ENCODE peak calls at places on chromosomes 2 and 18, in nine cellular contexts. One of them, this sample, is unnamed.

GRCh38 chr18:25066536-25066935 is 285.4 kb downstream of the ZNF521 start:
- DNase-seq in cardiac muscle cell: peak; percentile 5
- DNase-seq in adrenal gland: no peak
- DNase-seq in aorta: no peak
- DNase-seq in endodermal cell: no peak
- DNase-seq in CD8-positive, alpha-beta T cell: no peak
- DNase-seq in IMR-90: peak; percentile 3
- DNase-seq in astrocyte: peak; percentile 38
- DNase-seq in mucosa of descending colon: no peak
- DNase-seq in this sample: no peak

GRCh38 chr18:42635378-42636048 is 480.0 kb downstream of the RIT2 start:
- DNase-seq in endodermal cell: peak; percentile 64
- DNase-seq in cardiac muscle cell: peak; percentile 3
- DNase-seq in mucosa of descending colon: no peak
- DNase-seq in aorta: no peak
- DNase-seq in IMR-90: no peak
- DNase-seq in astrocyte: no peak
- DNase-seq in adrenal gland: no peak
- DNase-seq in CD8-positive, alpha-beta T cell: no peak
- DNase-seq in this sample: no peak

GRCh38 chr18:31424383-31424988 is 23.1 kb upstream of the DSG3 start:
- DNase-seq in cardiac muscle cell: peak; percentile 59
- DNase-seq in endodermal cell: peak; percentile 87
- DNase-seq in IMR-90: peak; percentile 20
- DNase-seq in adrenal gland: no peak
- DNase-seq in CD8-positive, alpha-beta T cell: no peak
- DNase-seq in aorta: no peak
- DNase-seq in mucosa of descending colon: peak; percentile 76
- DNase-seq in astrocyte: peak; percentile 37
- DNase-seq in this sample: no peak

GRCh38 chr2:28089486-28089885 is 199.0 kb downstream of the BABAM2 start:
- DNase-seq in cardiac muscle cell: no peak
- DNase-seq in mucosa of descending colon: no peak
- DNase-seq in endodermal cell: no peak
- DNase-seq in adrenal gland: no peak
- DNase-seq in astrocyte: no peak
- DNase-seq in IMR-90: no peak
- DNase-seq in aorta: no peak
- DNase-seq in CD8-positive, alpha-beta T cell: no peak
- DNase-seq in this sample: no peak

GRCh38 chr18:44592639-44593038 is 88.0 kb upstream of the SETBP1 start:
- DNase-seq in astrocyte: peak; percentile 77
- DNase-seq in IMR-90: peak; percentile 70
- DNase-seq in adrenal gland: no peak
- DNase-seq in CD8-positive, alpha-beta T cell: no peak
- DNase-seq in aorta: no peak
- DNase-seq in cardiac muscle cell: peak; percentile 30
- DNase-seq in mucosa of descending colon: no peak
- DNase-seq in endodermal cell: no peak
- DNase-seq in this sample: no peak

GRCh38 chr2:186274936-186275575 is 211.0 kb upstream of the ZC3H15 start:
- DNase-seq in cardiac muscle cell: peak; percentile 21
- DNase-seq in adrenal gland: no peak
- DNase-seq in CD8-positive, alpha-beta T cell: no peak
- DNase-seq in endodermal cell: peak; percentile 50
- DNase-seq in astrocyte: peak; percentile 88
- DNase-seq in mucosa of descending colon: no peak
- DNase-seq in IMR-90: peak; percentile 88
- DNase-seq in aorta: no peak
- DNase-seq in this sample: no peak

GRCh38 chr2:61878756-61879155 is 9.7 kb downstream of the CCT4 start:
- DNase-seq in astrocyte: no peak
- DNase-seq in mucosa of descending colon: no peak
- DNase-seq in cardiac muscle cell: no peak
- DNase-seq in endodermal cell: no peak
- DNase-seq in CD8-positive, alpha-beta T cell: no peak
- DNase-seq in IMR-90: no peak
- DNase-seq in aorta: no peak
- DNase-seq in adrenal gland: no peak
- DNase-seq in this sample: no peak

GRCh38 chr2:173451137-173451536 is 96.5 kb downstream of the CDCA7 start:
- DNase-seq in CD8-positive, alpha-beta T cell: peak; percentile 37
- DNase-seq in IMR-90: no peak
- DNase-seq in cardiac muscle cell: no peak
- DNase-seq in astrocyte: no peak
- DNase-seq in aorta: no peak
- DNase-seq in endodermal cell: no peak
- DNase-seq in adrenal gland: no peak
- DNase-seq in mucosa of descending colon: no peak
- DNase-seq in this sample: no peak

GRCh38 chr2:76640905-76641304 is 881.3 kb downstream of the LRRTM4 start:
- DNase-seq in adrenal gland: no peak
- DNase-seq in IMR-90: no peak
- DNase-seq in CD8-positive, alpha-beta T cell: no peak
- DNase-seq in mucosa of descending colon: no peak
- DNase-seq in aorta: no peak
- DNase-seq in cardiac muscle cell: no peak
- DNase-seq in astrocyte: no peak
- DNase-seq in endodermal cell: no peak
- DNase-seq in this sample: peak; percentile 68

GRCh38 chr2:38064805-38065501 is 11.0 kb downstream of the CYP1B1 start:
- DNase-seq in astrocyte: no peak
- DNase-seq in IMR-90: no peak
- DNase-seq in mucosa of descending colon: no peak
- DNase-seq in CD8-positive, alpha-beta T cell: no peak
- DNase-seq in cardiac muscle cell: no peak
- DNase-seq in adrenal gland: no peak
- DNase-seq in aorta: no peak
- DNase-seq in endodermal cell: no peak
- DNase-seq in this sample: no peak

GRCh38 chr2:72147303-72147970 is at the start of gene CYP26B1:
- DNase-seq in IMR-90: no peak
- DNase-seq in mucosa of descending colon: no peak
- DNase-seq in adrenal gland: no peak
- DNase-seq in endodermal cell: peak; percentile 82
- DNase-seq in aorta: peak; percentile 46
- DNase-seq in astrocyte: no peak
- DNase-seq in cardiac muscle cell: peak; percentile 30
- DNase-seq in CD8-positive, alpha-beta T cell: no peak
- DNase-seq in this sample: peak; percentile 70
- H3K4me1 ChIP-seq in IMR-90: peaks cover 17% of the 10 kb centered on the region
- H3K4me1 ChIP-seq in mucosa of descending colon: peaks cover 67% of the 10 kb centered on the region
- H3K4me1 ChIP-seq in adrenal gland: peaks cover 53% of the 10 kb centered on the region
- H3K4me1 ChIP-seq in endodermal cell: no peaks in the 10 kb centered on the region
- H3K4me1 ChIP-seq in aorta: no peaks in the 10 kb centered on the region
- H3K4me1 ChIP-seq in astrocyte: peaks cover 37% of the 10 kb centered on the region
- H3K4me1 ChIP-seq in cardiac muscle cell: peaks cover 6% of the 10 kb centered on the region
- H3K4me1 ChIP-seq in CD8-positive, alpha-beta T cell: peaks cover 50% of the 10 kb centered on the region
- H3K4me1 ChIP-seq in this sample: peaks cover 69% of the 10 kb centered on the region

DNA sequence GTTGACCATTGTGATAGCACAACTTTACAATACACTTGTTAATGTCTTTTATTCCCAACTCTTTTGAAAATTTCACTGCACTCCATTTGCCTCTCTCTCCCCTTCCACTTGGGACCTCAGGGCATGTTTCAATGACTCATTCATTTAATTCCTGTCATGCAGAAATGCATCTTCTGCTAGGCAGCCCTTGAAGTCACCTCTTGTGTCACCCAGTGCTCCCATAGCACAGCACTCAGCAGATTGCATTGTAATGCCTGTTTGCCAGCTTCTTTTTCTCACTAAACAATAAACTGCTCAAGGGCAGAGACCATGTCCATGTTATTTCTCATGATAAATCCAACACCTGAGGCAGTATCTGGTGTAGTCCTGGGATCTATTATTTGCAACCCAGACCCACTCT is 85.9 kb upstream of the ACSL3 start:
- DNase-seq in mucosa of descending colon: no peak
- DNase-seq in adrenal gland: no peak
- DNase-seq in cardiac muscle cell: no peak
- DNase-seq in endodermal cell: no peak
- DNase-seq in IMR-90: no peak
- DNase-seq in aorta: no peak
- DNase-seq in astrocyte: no peak
- DNase-seq in CD8-positive, alpha-beta T cell: no peak
- DNase-seq in this sample: no peak
- H3K4me1 ChIP-seq in mucosa of descending colon: no peaks in the 10 kb centered on the region
- H3K4me1 ChIP-seq in adrenal gland: no peaks in the 10 kb centered on the region
- H3K4me1 ChIP-seq in cardiac muscle cell: peaks cover 11% of the 10 kb centered on the region
- H3K4me1 ChIP-seq in endodermal cell: no peaks in the 10 kb centered on the region
- H3K4me1 ChIP-seq in IMR-90: no peaks in the 10 kb centered on the region
- H3K4me1 ChIP-seq in aorta: no peaks in the 10 kb centered on the region
- H3K4me1 ChIP-seq in astrocyte: no peaks in the 10 kb centered on the region
- H3K4me1 ChIP-seq in CD8-positive, alpha-beta T cell: no peaks in the 10 kb centered on the region
- H3K4me1 ChIP-seq in this sample: no peaks in the 10 kb centered on the region

GRCh38 chr2:64120928-64121327 is 23.3 kb downstream of the PELI1 start:
- DNase-seq in mucosa of descending colon: peak; percentile 70
- DNase-seq in aorta: no peak
- DNase-seq in CD8-positive, alpha-beta T cell: no peak
- DNase-seq in adrenal gland: no peak
- DNase-seq in cardiac muscle cell: no peak
- DNase-seq in endodermal cell: no peak
- DNase-seq in IMR-90: no peak
- DNase-seq in astrocyte: no peak
- DNase-seq in this sample: no peak
- H3K4me1 ChIP-seq in mucosa of descending colon: peaks cover 57% of the 10 kb centered on the region
- H3K4me1 ChIP-seq in aorta: no peaks in the 10 kb centered on the region
- H3K4me1 ChIP-seq in CD8-positive, alpha-beta T cell: peaks cover 7% of the 10 kb centered on the region
- H3K4me1 ChIP-seq in adrenal gland: peaks cover 20% of the 10 kb centered on the region
- H3K4me1 ChIP-seq in cardiac muscle cell: peaks cover 15% of the 10 kb centered on the region
- H3K4me1 ChIP-seq in endodermal cell: no peaks in the 10 kb centered on the region
- H3K4me1 ChIP-seq in IMR-90: no peaks in the 10 kb centered on the region
- H3K4me1 ChIP-seq in astrocyte: no peaks in the 10 kb centered on the region
- H3K4me1 ChIP-seq in this sample: peaks cover 49% of the 10 kb centered on the region

GRCh38 chr2:230346465-230346864 is 19.5 kb downstream of the SP140L start:
- DNase-seq in endodermal cell: no peak
- DNase-seq in mucosa of descending colon: no peak
- DNase-seq in IMR-90: no peak
- DNase-seq in adrenal gland: no peak
- DNase-seq in astrocyte: no peak
- DNase-seq in aorta: no peak
- DNase-seq in CD8-positive, alpha-beta T cell: no peak
- DNase-seq in cardiac muscle cell: no peak
- DNase-seq in this sample: no peak
- H3K4me1 ChIP-seq in endodermal cell: no peaks in the 10 kb centered on the region
- H3K4me1 ChIP-seq in mucosa of descending colon: no peaks in the 10 kb centered on the region
- H3K4me1 ChIP-seq in IMR-90: no peaks in the 10 kb centered on the region
- H3K4me1 ChIP-seq in adrenal gland: peaks cover 5% of the 10 kb centered on the region
- H3K4me1 ChIP-seq in astrocyte: no peaks in the 10 kb centered on the region
- H3K4me1 ChIP-seq in aorta: no peaks in the 10 kb centered on the region
- H3K4me1 ChIP-seq in CD8-positive, alpha-beta T cell: peaks cover 28% of the 10 kb centered on the region
- H3K4me1 ChIP-seq in cardiac muscle cell: no peaks in the 10 kb centered on the region
- H3K4me1 ChIP-seq in this sample: no peaks in the 10 kb centered on the region

GRCh38 chr2:98555681-98556080 is 52.6 kb downstream of the COA5 start:
- DNase-seq in IMR-90: no peak
- DNase-seq in aorta: no peak
- DNase-seq in endodermal cell: no peak
- DNase-seq in mucosa of descending colon: no peak
- DNase-seq in adrenal gland: no peak
- DNase-seq in astrocyte: no peak
- DNase-seq in cardiac muscle cell: no peak
- DNase-seq in CD8-positive, alpha-beta T cell: no peak
- DNase-seq in this sample: no peak
- H3K4me1 ChIP-seq in IMR-90: peaks cover 13% of the 10 kb centered on the region
- H3K4me1 ChIP-seq in aorta: no peaks in the 10 kb centered on the region
- H3K4me1 ChIP-seq in endodermal cell: no peaks in the 10 kb centered on the region
- H3K4me1 ChIP-seq in mucosa of descending colon: no peaks in the 10 kb centered on the region
- H3K4me1 ChIP-seq in adrenal gland: peaks cover 13% of the 10 kb centered on the region
- H3K4me1 ChIP-seq in astrocyte: peaks cover 16% of the 10 kb centered on the region
- H3K4me1 ChIP-seq in cardiac muscle cell: no peaks in the 10 kb centered on the region
- H3K4me1 ChIP-seq in CD8-positive, alpha-beta T cell: peaks cover 22% of the 10 kb centered on the region
- H3K4me1 ChIP-seq in this sample: peaks cover 21% of the 10 kb centered on the region

GRCh38 chr2:109197491-109198480 is 68.8 kb downstream of the SH3RF3 start:
- DNase-seq in adrenal gland: no peak
- DNase-seq in astrocyte: no peak
- DNase-seq in cardiac muscle cell: no peak
- DNase-seq in endodermal cell: no peak
- DNase-seq in mucosa of descending colon: no peak
- DNase-seq in aorta: no peak
- DNase-seq in CD8-positive, alpha-beta T cell: no peak
- DNase-seq in IMR-90: no peak
- DNase-seq in this sample: no peak
- H3K4me1 ChIP-seq in adrenal gland: peaks cover 39% of the 10 kb centered on the region
- H3K4me1 ChIP-seq in astrocyte: no peaks in the 10 kb centered on the region
- H3K4me1 ChIP-seq in cardiac muscle cell: peaks cover 27% of the 10 kb centered on the region
- H3K4me1 ChIP-seq in endodermal cell: peaks cover 22% of the 10 kb centered on the region
- H3K4me1 ChIP-seq in mucosa of descending colon: no peaks in the 10 kb centered on the region
- H3K4me1 ChIP-seq in aorta: peaks cover 5% of the 10 kb centered on the region
- H3K4me1 ChIP-seq in CD8-positive, alpha-beta T cell: no peaks in the 10 kb centered on the region
- H3K4me1 ChIP-seq in IMR-90: peaks cover 9% of the 10 kb centered on the region
- H3K4me1 ChIP-seq in this sample: peaks cover 69% of the 10 kb centered on the region

GRCh38 chr2:160210599-160211138 is 10.6 kb upstream of the ITGB6 start:
- DNase-seq in adrenal gland: peak; percentile 64
- DNase-seq in aorta: peak; percentile 80
- DNase-seq in CD8-positive, alpha-beta T cell: peak; percentile 68
- DNase-seq in IMR-90: peak; percentile 38
- DNase-seq in mucosa of descending colon: peak; percentile 90
- DNase-seq in endodermal cell: peak; percentile 94
- DNase-seq in cardiac muscle cell: peak; percentile 83
- DNase-seq in astrocyte: no peak
- DNase-seq in this sample: peak; percentile 53
- H3K4me1 ChIP-seq in adrenal gland: peaks cover 13% of the 10 kb centered on the region
- H3K4me1 ChIP-seq in aorta: no peaks in the 10 kb centered on the region
- H3K4me1 ChIP-seq in CD8-positive, alpha-beta T cell: no peaks in the 10 kb centered on the region
- H3K4me1 ChIP-seq in IMR-90: peaks cover 28% of the 10 kb centered on the region
- H3K4me1 ChIP-seq in mucosa of descending colon: peaks cover 19% of the 10 kb centered on the region
- H3K4me1 ChIP-seq in endodermal cell: peaks cover 5% of the 10 kb centered on the region
- H3K4me1 ChIP-seq in cardiac muscle cell: peaks cover 12% of the 10 kb centered on the region
- H3K4me1 ChIP-seq in astrocyte: peaks cover 59% of the 10 kb centered on the region
- H3K4me1 ChIP-seq in this sample: peaks cover 29% of the 10 kb centered on the region

GRCh38 chr18:48992791-48993555 is 42.2 kb upstream of the SMAD7 start:
- DNase-seq in mucosa of descending colon: no peak
- DNase-seq in cardiac muscle cell: no peak
- DNase-seq in IMR-90: no peak
- DNase-seq in astrocyte: no peak
- DNase-seq in CD8-positive, alpha-beta T cell: no peak
- DNase-seq in endodermal cell: peak; percentile 47
- DNase-seq in adrenal gland: peak; percentile 55
- DNase-seq in aorta: no peak
- DNase-seq in this sample: no peak

GRCh38 chr18:48991299-48992055 is 40.7 kb upstream of the SMAD7 start:
- DNase-seq in astrocyte: no peak
- DNase-seq in CD8-positive, alpha-beta T cell: no peak
- DNase-seq in aorta: no peak
- DNase-seq in adrenal gland: no peak
- DNase-seq in mucosa of descending colon: no peak
- DNase-seq in cardiac muscle cell: no peak
- DNase-seq in endodermal cell: peak; percentile 54
- DNase-seq in IMR-90: no peak
- DNase-seq in this sample: no peak

GRCh38 chr18:48990497-48991298 is 39.9 kb upstream of the SMAD7 start:
- DNase-seq in IMR-90: peak; percentile 75
- DNase-seq in adrenal gland: peak; percentile 83
- DNase-seq in aorta: peak; percentile 76
- DNase-seq in astrocyte: peak; percentile 64
- DNase-seq in endodermal cell: peak; percentile 67
- DNase-seq in cardiac muscle cell: peak; percentile 48
- DNase-seq in mucosa of descending colon: no peak
- DNase-seq in CD8-positive, alpha-beta T cell: no peak
- DNase-seq in this sample: peak; percentile 52

GRCh38 chr18:48993586-48993985 is 42.8 kb upstream of the SMAD7 start:
- DNase-seq in mucosa of descending colon: no peak
- DNase-seq in cardiac muscle cell: no peak
- DNase-seq in endodermal cell: no peak
- DNase-seq in CD8-positive, alpha-beta T cell: no peak
- DNase-seq in adrenal gland: no peak
- DNase-seq in aorta: no peak
- DNase-seq in astrocyte: peak; percentile 30
- DNase-seq in IMR-90: peak; percentile 66
- DNase-seq in this sample: no peak

GRCh38 chr18:48992133-48992532 is 41.4 kb upstream of the SMAD7 start:
- DNase-seq in endodermal cell: no peak
- DNase-seq in cardiac muscle cell: no peak
- DNase-seq in astrocyte: no peak
- DNase-seq in CD8-positive, alpha-beta T cell: no peak
- DNase-seq in aorta: no peak
- DNase-seq in mucosa of descending colon: no peak
- DNase-seq in IMR-90: no peak
- DNase-seq in adrenal gland: no peak
- DNase-seq in this sample: no peak
- H3K4me1 ChIP-seq in endodermal cell: peaks cover 11% of the 10 kb centered on the region
- H3K4me1 ChIP-seq in cardiac muscle cell: peaks cover 49% of the 10 kb centered on the region
- H3K4me1 ChIP-seq in astrocyte: peaks cover 56% of the 10 kb centered on the region
- H3K4me1 ChIP-seq in CD8-positive, alpha-beta T cell: peaks cover 6% of the 10 kb centered on the region
- H3K4me1 ChIP-seq in aorta: no peaks in the 10 kb centered on the region
- H3K4me1 ChIP-seq in mucosa of descending colon: peaks cover 7% of the 10 kb centered on the region
- H3K4me1 ChIP-seq in IMR-90: peaks cover 42% of the 10 kb centered on the region
- H3K4me1 ChIP-seq in adrenal gland: peaks cover 36% of the 10 kb centered on the region
- H3K4me1 ChIP-seq in this sample: peaks cover 30% of the 10 kb centered on the region